ENCODE peak calls at places on chromosomes 5 and 9, in five cellular contexts. One of them, this sample, is unnamed.
A peak's percentile ranks its signal among the peaks of the same experiment; 100 is the strongest.

GRCh38 chr9:133848471-133848870 is 110.3 kb upstream of the SARDH start:
- DNase-seq in psoas muscle: no peak
- DNase-seq in transverse colon: no peak
- DNase-seq in Karpas-422: no peak
- DNase-seq in fibroblast of pulmonary artery: no peak
- DNase-seq in this sample: no peak

GRCh38 chr5:167642779-167643517 is 648.5 kb upstream of the WWC1 start:
- DNase-seq in psoas muscle: no peak
- DNase-seq in transverse colon: no peak
- DNase-seq in Karpas-422: no peak
- DNase-seq in fibroblast of pulmonary artery: peak; percentile 96
- DNase-seq in this sample: peak; percentile 93

GRCh38 chr5:18745591-18745987 is 1111.3 kb downstream of the TAF11L14 start:
- DNase-seq in psoas muscle: no peak
- DNase-seq in transverse colon: peak; percentile 18
- DNase-seq in Karpas-422: peak; percentile 61
- DNase-seq in fibroblast of pulmonary artery: no peak
- DNase-seq in this sample: no peak

GRCh38 chr9:112789493-112789892 is 38.9 kb downstream of the SNX30 start:
- DNase-seq in psoas muscle: no peak
- DNase-seq in transverse colon: no peak
- DNase-seq in Karpas-422: no peak
- DNase-seq in fibroblast of pulmonary artery: peak; percentile 58
- DNase-seq in this sample: no peak

GRCh38 chr9:116594552-116594951 is 92.6 kb upstream of the TRIM32 start:
- DNase-seq in psoas muscle: no peak
- DNase-seq in transverse colon: no peak
- DNase-seq in Karpas-422: no peak
- DNase-seq in fibroblast of pulmonary artery: peak; percentile 79
- DNase-seq in this sample: peak; percentile 91

GRCh38 chr9:73118898-73119554 is 32.6 kb upstream of the ANXA1 start:
- DNase-seq in psoas muscle: no peak
- DNase-seq in transverse colon: no peak
- DNase-seq in Karpas-422: no peak
- DNase-seq in fibroblast of pulmonary artery: peak; percentile 75
- DNase-seq in this sample: peak; percentile 48

GRCh38 chr5:157558089-157558595 is 17.4 kb downstream of the ADAM19 start:
- DNase-seq in psoas muscle: no peak
- DNase-seq in transverse colon: no peak
- DNase-seq in Karpas-422: no peak
- DNase-seq in fibroblast of pulmonary artery: peak; percentile 33
- DNase-seq in this sample: peak; percentile 65

GRCh38 chr5:109691248-109691574 is 1.5 kb downstream of the MAN2A1 start:
- DNase-seq in psoas muscle: no peak
- DNase-seq in transverse colon: no peak
- DNase-seq in Karpas-422: peak; percentile 64
- DNase-seq in fibroblast of pulmonary artery: no peak
- DNase-seq in this sample: no peak

GRCh38 chr5:50807661-50808060 is 141.2 kb downstream of the PARP8 start:
- DNase-seq in psoas muscle: no peak
- DNase-seq in transverse colon: no peak
- DNase-seq in Karpas-422: no peak
- DNase-seq in fibroblast of pulmonary artery: peak; percentile 23
- DNase-seq in this sample: peak; percentile 1

GRCh38 chr5:135034186-135034962 is at the start of gene PITX1:
- DNase-seq in psoas muscle: peak; percentile 92
- DNase-seq in transverse colon: peak; percentile 65
- DNase-seq in Karpas-422: peak; percentile 96
- DNase-seq in fibroblast of pulmonary artery: peak; percentile 5
- DNase-seq in this sample: peak; percentile 42

GRCh38 chr9:34079181-34079580 is 30.5 kb upstream of the UBAP2 start:
- DNase-seq in psoas muscle: no peak
- DNase-seq in transverse colon: no peak
- DNase-seq in Karpas-422: no peak
- DNase-seq in fibroblast of pulmonary artery: peak; percentile 24
- DNase-seq in this sample: no peak

GRCh38 chr9:30198463-30199309 is 2185.8 kb upstream of the ACO1 start:
- DNase-seq in psoas muscle: no peak
- DNase-seq in transverse colon: no peak
- DNase-seq in Karpas-422: no peak
- DNase-seq in fibroblast of pulmonary artery: no peak
- DNase-seq in this sample: no peak

GRCh38 chr5:149450199-149450598 is 71.1 kb upstream of the IL17B start:
- DNase-seq in psoas muscle: peak; percentile 87
- DNase-seq in transverse colon: peak; percentile 60
- DNase-seq in Karpas-422: no peak
- DNase-seq in fibroblast of pulmonary artery: peak; percentile 92
- DNase-seq in this sample: peak; percentile 56

GRCh38 chr5:16364906-16365305 is 100.7 kb downstream of the ZNF622 start:
- DNase-seq in psoas muscle: no peak
- DNase-seq in transverse colon: no peak
- DNase-seq in Karpas-422: no peak
- DNase-seq in fibroblast of pulmonary artery: no peak
- DNase-seq in this sample: no peak

GRCh38 chr9:98850851-98851729 is 43.6 kb downstream of the GALNT12 start:
- DNase-seq in psoas muscle: no peak
- DNase-seq in transverse colon: no peak
- DNase-seq in Karpas-422: no peak
- DNase-seq in fibroblast of pulmonary artery: no peak
- DNase-seq in this sample: no peak

GRCh38 chr9:129489838-129490582 is 130.9 kb downstream of the C9orf50 start:
- DNase-seq in psoas muscle: no peak
- DNase-seq in transverse colon: no peak
- DNase-seq in Karpas-422: no peak
- DNase-seq in fibroblast of pulmonary artery: peak; percentile 67
- DNase-seq in this sample: no peak

GRCh38 chr9:21060919-21061561 is 16.7 kb downstream of the IFNB1 start:
- DNase-seq in psoas muscle: no peak
- DNase-seq in transverse colon: peak; percentile 10
- DNase-seq in Karpas-422: no peak
- DNase-seq in fibroblast of pulmonary artery: no peak
- DNase-seq in this sample: peak; percentile 12

GRCh38 chr9:129070670-129071525 is 10.0 kb upstream of the DOLPP1 start:
- DNase-seq in psoas muscle: no peak
- DNase-seq in transverse colon: no peak
- DNase-seq in Karpas-422: no peak
- DNase-seq in fibroblast of pulmonary artery: no peak
- DNase-seq in this sample: no peak

GRCh38 chr5:192691-192969 is 1.3 kb downstream of the LRRC14B start:
- DNase-seq in psoas muscle: no peak
- DNase-seq in transverse colon: no peak
- DNase-seq in Karpas-422: no peak
- DNase-seq in fibroblast of pulmonary artery: no peak
- DNase-seq in this sample: no peak

GRCh38 chr9:95096807-95097206 is 220.7 kb downstream of the FANCC start:
- DNase-seq in psoas muscle: no peak
- DNase-seq in transverse colon: no peak
- DNase-seq in Karpas-422: no peak
- DNase-seq in fibroblast of pulmonary artery: no peak
- DNase-seq in this sample: no peak
- H3K4me3 ChIP-seq in psoas muscle: no peak overlapping the region
- H3K4me3 ChIP-seq in transverse colon: no peak overlapping the region
- H3K4me3 ChIP-seq in Karpas-422: no peak overlapping the region
- H3K4me3 ChIP-seq in fibroblast of pulmonary artery: no peak overlapping the region
- H3K4me3 ChIP-seq in this sample: no peak overlapping the region

DNA sequence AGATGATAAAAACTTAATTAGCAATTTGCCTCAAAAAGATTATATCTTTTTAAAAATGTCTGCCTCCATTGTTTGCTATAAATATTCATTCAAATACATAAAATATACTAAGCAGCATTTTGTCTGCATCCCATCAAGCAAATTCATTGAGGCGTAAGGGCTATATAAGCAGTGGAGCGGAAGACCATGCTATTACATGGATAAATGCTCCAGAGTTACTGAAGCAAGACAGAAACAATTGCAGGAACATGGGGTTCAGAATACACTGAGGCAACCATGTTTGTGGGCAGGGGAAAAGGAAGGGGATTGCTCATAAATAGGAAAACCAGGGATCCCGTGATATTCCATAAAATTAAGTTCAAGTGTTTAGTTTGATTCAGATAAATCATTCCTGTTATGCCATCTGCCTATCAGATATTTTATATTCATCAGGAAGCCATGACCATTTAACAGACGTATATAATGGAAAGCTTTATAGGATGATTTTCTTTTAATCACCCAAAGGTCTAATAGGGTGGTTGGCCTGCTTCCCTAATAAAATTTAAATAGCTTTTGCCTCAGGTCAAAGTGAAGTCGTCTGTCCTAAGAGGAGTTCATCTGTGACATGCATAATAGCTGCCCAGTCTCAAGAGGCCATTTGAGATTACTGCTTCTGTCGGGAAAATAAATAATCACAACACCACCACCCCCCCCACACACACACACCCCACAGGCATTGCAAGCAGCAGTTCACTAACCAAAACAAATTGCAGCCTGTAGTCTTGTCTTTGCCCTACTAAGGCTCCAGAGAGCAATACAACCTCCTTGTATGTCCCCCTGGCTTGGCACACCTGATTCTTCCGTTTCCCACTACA is 105.2 kb downstream of the RASEF start:
- DNase-seq in psoas muscle: no peak
- DNase-seq in transverse colon: no peak
- DNase-seq in Karpas-422: no peak
- DNase-seq in fibroblast of pulmonary artery: no peak
- DNase-seq in this sample: no peak
- H3K4me3 ChIP-seq in psoas muscle: no peak overlapping the region
- H3K4me3 ChIP-seq in transverse colon: no peak overlapping the region
- H3K4me3 ChIP-seq in Karpas-422: no peak overlapping the region
- H3K4me3 ChIP-seq in fibroblast of pulmonary artery: no peak overlapping the region
- H3K4me3 ChIP-seq in this sample: no peak overlapping the region

GRCh38 chr9:122225323-122226141 is 3.2 kb downstream of the LHX6 start:
- DNase-seq in psoas muscle: no peak
- DNase-seq in transverse colon: no peak
- DNase-seq in Karpas-422: no peak
- DNase-seq in fibroblast of pulmonary artery: no peak
- DNase-seq in this sample: no peak
- H3K4me3 ChIP-seq in psoas muscle: no peak overlapping the region
- H3K4me3 ChIP-seq in transverse colon: no peak overlapping the region
- H3K4me3 ChIP-seq in Karpas-422: no peak overlapping the region
- H3K4me3 ChIP-seq in fibroblast of pulmonary artery: no peak overlapping the region
- H3K4me3 ChIP-seq in this sample: no peak overlapping the region

GRCh38 chr5:103512506-103512905 is 50.1 kb downstream of the NUDT12 start:
- DNase-seq in psoas muscle: no peak
- DNase-seq in transverse colon: no peak
- DNase-seq in Karpas-422: no peak
- DNase-seq in fibroblast of pulmonary artery: no peak
- DNase-seq in this sample: no peak
- H3K4me3 ChIP-seq in psoas muscle: no peak overlapping the region
- H3K4me3 ChIP-seq in transverse colon: no peak overlapping the region
- H3K4me3 ChIP-seq in Karpas-422: no peak overlapping the region
- H3K4me3 ChIP-seq in fibroblast of pulmonary artery: no peak overlapping the region
- H3K4me3 ChIP-seq in this sample: no peak overlapping the region

GRCh38 chr5:67363963-67364362 is 167.4 kb upstream of the CD180 start:
- DNase-seq in psoas muscle: no peak
- DNase-seq in transverse colon: no peak
- DNase-seq in Karpas-422: no peak
- DNase-seq in fibroblast of pulmonary artery: no peak
- DNase-seq in this sample: no peak

GRCh38 chr5:67364381-67364970 is 167.9 kb upstream of the CD180 start:
- DNase-seq in psoas muscle: no peak
- DNase-seq in transverse colon: no peak
- DNase-seq in Karpas-422: no peak
- DNase-seq in fibroblast of pulmonary artery: no peak
- DNase-seq in this sample: no peak

GRCh38 chr5:67363195-67363594 is 166.6 kb upstream of the CD180 start:
- DNase-seq in psoas muscle: no peak
- DNase-seq in transverse colon: no peak
- DNase-seq in Karpas-422: no peak
- DNase-seq in fibroblast of pulmonary artery: peak; percentile 32
- DNase-seq in this sample: no peak

GRCh38 chr5:67366961-67367360 is 170.4 kb upstream of the CD180 start:
- DNase-seq in psoas muscle: no peak
- DNase-seq in transverse colon: no peak
- DNase-seq in Karpas-422: no peak
- DNase-seq in fibroblast of pulmonary artery: no peak
- DNase-seq in this sample: no peak

GRCh38 chr5:67366256-67366655 is 169.7 kb upstream of the CD180 start:
- DNase-seq in psoas muscle: no peak
- DNase-seq in transverse colon: no peak
- DNase-seq in Karpas-422: no peak
- DNase-seq in fibroblast of pulmonary artery: no peak
- DNase-seq in this sample: no peak
- H3K4me3 ChIP-seq in psoas muscle: no peak overlapping the region
- H3K4me3 ChIP-seq in transverse colon: no peak overlapping the region
- H3K4me3 ChIP-seq in Karpas-422: no peak overlapping the region
- H3K4me3 ChIP-seq in fibroblast of pulmonary artery: no peak overlapping the region
- H3K4me3 ChIP-seq in this sample: no peak overlapping the region

DNA sequence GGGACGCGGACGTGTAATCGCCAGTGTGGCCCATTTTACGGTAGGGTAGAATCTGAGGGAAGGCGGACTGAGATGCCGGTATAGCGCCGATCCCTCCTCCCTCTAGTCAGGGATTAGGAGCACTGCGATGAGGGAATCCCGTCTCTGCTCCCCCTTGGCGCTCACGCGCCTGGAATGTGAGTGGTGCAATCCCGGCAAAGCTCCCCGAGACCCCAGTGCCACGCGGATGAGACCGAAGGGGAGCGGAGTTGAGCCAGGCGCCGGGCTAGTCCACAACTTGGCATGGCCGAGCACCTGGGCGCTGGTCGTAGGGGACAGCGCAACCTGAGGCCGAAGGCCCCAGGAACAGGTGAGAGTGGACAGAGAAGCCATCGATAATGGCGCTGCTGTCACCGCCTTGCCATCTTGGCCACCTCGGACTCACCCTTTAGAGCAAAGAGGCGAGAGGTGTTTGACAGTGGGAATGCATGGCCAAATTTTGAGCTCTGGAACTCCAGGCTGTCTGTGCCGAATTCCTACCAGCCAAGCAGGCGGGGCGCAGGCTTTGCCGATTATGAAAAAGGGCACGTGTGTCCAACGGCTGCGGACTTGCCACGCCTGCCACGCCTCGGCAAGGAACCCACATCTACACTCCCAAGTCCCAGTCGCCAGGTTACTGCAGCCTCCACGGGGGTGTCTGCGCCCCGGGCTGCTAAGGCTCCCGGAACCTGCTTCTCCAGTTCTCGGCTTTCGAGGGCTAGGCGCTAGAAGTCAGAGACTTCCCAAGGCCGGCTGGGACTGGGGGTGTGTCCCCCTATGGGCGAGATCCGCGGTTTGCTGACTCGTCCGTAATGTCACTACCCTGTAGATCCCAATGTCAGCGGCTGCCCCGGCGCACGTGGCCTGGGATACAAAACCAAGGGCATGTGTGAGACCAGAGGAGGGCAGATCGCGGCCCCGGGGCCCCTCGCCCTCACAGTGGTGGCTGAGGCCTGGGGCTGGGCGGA is 2.6 kb downstream of the NPR3 start:
- DNase-seq in psoas muscle: no peak
- DNase-seq in transverse colon: peak; percentile 21
- DNase-seq in Karpas-422: no peak
- DNase-seq in fibroblast of pulmonary artery: no peak
- DNase-seq in this sample: no peak
- H3K4me3 ChIP-seq in psoas muscle: peak overlapping the region; percentile 80
- H3K4me3 ChIP-seq in transverse colon: peak overlapping the region; percentile 48
- H3K4me3 ChIP-seq in Karpas-422: no peak overlapping the region
- H3K4me3 ChIP-seq in fibroblast of pulmonary artery: peak overlapping the region; percentile 21
- H3K4me3 ChIP-seq in this sample: peak overlapping the region; percentile 78

This sample was measured in skeletal muscle cell.